ENCODE peak calls at places on chromosomes 7 and 10, in four cellular contexts. N, E, X and Q are unnamed samples.
A peak's percentile ranks its signal among the peaks of the same experiment; 100 is the strongest.

GRCh38 chr7:74372511-74373111 is 81.1 kb upstream of the GTF2IRD1 start:
- DNase-seq in N (no peak), E (no peak), X (no peak), Q (no peak)

GRCh38 chr7:138625849-138626230 is 75.3 kb downstream of the SVOPL start:
- DNase-seq in N (no peak), E (no peak), X (no peak), Q (no peak)

GRCh38 chr10:13458107-13458761 is 70.6 kb downstream of the BEND7 start:
- DNase-seq in N (no peak), E (no peak), X (no peak), Q (no peak)

GRCh38 chr10:58662314-58662713 is 149.6 kb downstream of the BICC1 start:
- DNase-seq in N (no peak), E (no peak), X (peak; percentile 90), Q (no peak)

GRCh38 chr7:5619419-5620130 is 161.9 kb downstream of the RNF216 start:
- DNase-seq in N (no peak), E (no peak), X (no peak), Q (no peak)

GRCh38 chr7:32298403-32299132 is 191.6 kb downstream of the LSM5 start:
- DNase-seq in N (no peak), E (no peak), X (peak; percentile 20), Q (no peak)

GRCh38 chr7:78023191-78023590 is 224.6 kb downstream of the PHTF2 start:
- DNase-seq in N (no peak), E (no peak), X (no peak), Q (no peak)

GRCh38 chr7:954330-955238 is at the start of gene ADAP1:
- DNase-seq in N (peak; percentile 33), E (no peak), X (peak; percentile 41), Q (no peak)

GRCh38 chr10:49666054-49666453 is 13.4 kb upstream of the C10orf53 start:
- DNase-seq in N (no peak), E (no peak), X (no peak), Q (no peak)

GRCh38 chr7:158613481-158613880 is 25.9 kb upstream of the PTPRN2 start:
- DNase-seq in N (no peak), E (peak; percentile 85), X (no peak), Q (no peak)

GRCh38 chr7:138934861-138935260 is 46.3 kb downstream of the KIAA1549 start:
- DNase-seq in N (no peak), E (no peak), X (peak; percentile 50), Q (no peak)

GRCh38 chr10:30415613-30416012 is 18.4 kb upstream of the MAP3K8 start:
- DNase-seq in N (no peak), E (peak; percentile 85), X (no peak), Q (no peak)

GRCh38 chr10:132538790-132539421 is 1.3 kb downstream of the INPP5A start:
- DNase-seq in N (no peak), E (peak; percentile 23), X (no peak), Q (no peak)

GRCh38 chr7:149489391-149490024 is 8.1 kb downstream of the ZNF746 start:
- DNase-seq in N (no peak), E (peak; percentile 21), X (no peak), Q (no peak)

GRCh38 chr7:30478349-30479228 is at the start of gene NOD1:
- DNase-seq in N (peak; percentile 43), E (peak; percentile 73), X (peak; percentile 77), Q (peak; percentile 80)

GRCh38 chr10:47260505-47261111 is 39.4 kb upstream of the GDF10 start:
- DNase-seq in N (no peak), E (no peak), X (no peak), Q (no peak)

GRCh38 chr10:110355181-110355831 is 50.6 kb upstream of the SMNDC1 start:
- DNase-seq in N (no peak), E (peak; percentile 91), X (no peak), Q (no peak)

GRCh38 chr10:26217396-26218105 is 977 bp downstream of the GAD2 start:
- DNase-seq in N (no peak), E (no peak), X (no peak), Q (no peak)

GRCh38 chr10:1347962-1348772 is 292.0 kb downstream of the WDR37 start:
- DNase-seq in N (no peak), E (no peak), X (no peak), Q (no peak)

GRCh38 chr7:148941598-148942280 is 57.6 kb upstream of the EZH2 start:
- DNase-seq in N (no peak), E (peak; percentile 94), X (peak; percentile 67), Q (peak; percentile 65)

GRCh38 chr7:129188372-129188891 is at the start of gene SMO:
- DNase-seq in N (no peak), E (no peak), X (no peak), Q (no peak)

GRCh38 chr7:128076831-128077271 is 45.6 kb upstream of the LRRC4 start:
- DNase-seq in N (no peak), E (no peak), X (no peak), Q (no peak)

GRCh38 chr7:33921216-33921938 is 16.0 kb downstream of the BMPER start:
- DNase-seq in N (no peak), E (no peak), X (no peak), Q (peak; percentile 93)

GRCh38 chr7:51455948-51456347 is 139.3 kb upstream of the COBL start:
- DNase-seq in N (no peak), E (peak; percentile 23), X (no peak), Q (peak; percentile 55)

GRCh38 chr7:47128719-47129118 is 453.2 kb downstream of the TNS3 start:
- DNase-seq in N (no peak), E (no peak), X (no peak), Q (no peak)

GRCh38 chr10:929965-930364 is 1.5 kb downstream of the LARP4B start:
- DNase-seq in N (no peak), E (peak; percentile 50), X (no peak), Q (no peak)

GRCh38 chr7:2037805-2038635 is 194.7 kb downstream of the MAD1L1 start:
- DNase-seq in N (no peak), E (peak; percentile 81), X (no peak), Q (no peak)

GRCh38 chr10:93028881-93029280 is 31.7 kb upstream of the CYP26C1 start:
- DNase-seq in N (no peak), E (no peak), X (peak; percentile 54), Q (no peak)

GRCh38 chr7:132251327-132251659 is 325.0 kb downstream of the PLXNA4 start:
- DNase-seq in N (no peak), E (no peak), X (peak; percentile 45), Q (no peak)

GRCh38 chr10:99431190-99431549 is 746 bp upstream of the GOT1 start:
- DNase-seq in N (no peak), E (no peak), X (peak; percentile 50), Q (peak; percentile 13)

GRCh38 chr10:10503772-10504171 is 513.9 kb upstream of the CELF2 start:
- DNase-seq in N (no peak), E (no peak), X (no peak), Q (no peak)

GRCh38 chr7:124652237-124652636 is 113.4 kb downstream of the GPR37 start:
- DNase-seq in N (no peak), E (no peak), X (peak; percentile 16), Q (no peak)

GRCh38 chr7:151566897-151567320 is 47.2 kb upstream of the RHEB start:
- DNase-seq in N (no peak), E (no peak), X (peak; percentile 50), Q (no peak)

GRCh38 chr7:133633055-133633454 is 380.2 kb downstream of the EXOC4 start:
- DNase-seq in N (no peak), E (no peak), X (peak; percentile 88), Q (no peak)

GRCh38 chr7:98066208-98066607 is 40.5 kb upstream of the LMTK2 start:
- DNase-seq in N (no peak), E (peak; percentile 43), X (no peak), Q (no peak)

GRCh38 chr7:129468087-129468486 is 33.9 kb downstream of the STRIP2 start:
- DNase-seq in N (no peak), E (no peak), X (peak; percentile 20), Q (no peak)